ENCODE peak calls at places on chromosomes 12 and 14, in six cellular contexts. J is IMR-90, L is H9, M is neuronal stem cell, B is H1, N is trophoblast cell. P is an unnamed sample.

GRCh38 chr14:71005076-71005475 is 97.8 kb downstream of the PCNX1 start:
- DNase-seq in N (no peak), J (no peak), L (no peak), M (no peak), B (no peak), P (no peak)

GRCh38 chr12:103369929-103370328 is 125.8 kb downstream of the C12orf42 start:
- DNase-seq in N (no peak), M (no peak), J (no peak), L (no peak), B (no peak), P (no peak)

GRCh38 chr12:43336962-43337555 is 214.9 kb downstream of the ADAMTS20 start:
- DNase-seq in J (peak), N (no peak), L (no peak), B (no peak), M (no peak), P (peak)

GRCh38 chr14:59897757-59898383 is 22.1 kb upstream of the LRRC9 start:
- DNase-seq in L (peak), M (no peak), J (no peak), N (peak), B (peak), P (no peak)

GRCh38 chr14:65434216-65434850 is 21.8 kb downstream of the FUT8 start:
- DNase-seq in N (no peak), B (no peak), L (no peak), M (no peak), J (no peak), P (no peak)

GRCh38 chr12:27055966-27056365 is 26.4 kb downstream of the C12orf71 start:
- DNase-seq in J (no peak), M (no peak), B (no peak), L (no peak), N (peak), P (no peak)

GRCh38 chr14:98835825-98836100 is 436.2 kb downstream of the BCL11B start:
- DNase-seq in J (no peak), M (no peak), L (peak), B (no peak), N (no peak), P (no peak)

GRCh38 chr12:130438243-130438620 is 100.5 kb downstream of the PIWIL1 start:
- DNase-seq in J (no peak), M (no peak), N (no peak), B (no peak), L (no peak), P (no peak)

GRCh38 chr12:113061061-113061694 is 4.6 kb downstream of the DTX1 start:
- DNase-seq in M (no peak), J (no peak), L (peak), B (no peak), N (no peak), P (no peak)

GRCh38 chr12:56081393-56082347 is 1.7 kb downstream of the ERBB3 start:
- DNase-seq in N (no peak), M (no peak), L (no peak), J (no peak), B (no peak), P (no peak)

GRCh38 chr14:74425525-74426201 is 347 bp downstream of the SYNDIG1L start:
- DNase-seq in L (peak), B (no peak), N (peak), M (peak), J (no peak), P (peak)

GRCh38 chr14:56295743-56296142 is 177.5 kb downstream of the PELI2 start:
- DNase-seq in J (no peak), N (no peak), L (no peak), B (no peak), M (no peak), P (no peak)

GRCh38 chr12:110922652-110923051 is 2.3 kb upstream of the MYL2 start:
- DNase-seq in N (no peak), J (no peak), M (no peak), L (no peak), B (no peak), P (no peak)

DNA sequence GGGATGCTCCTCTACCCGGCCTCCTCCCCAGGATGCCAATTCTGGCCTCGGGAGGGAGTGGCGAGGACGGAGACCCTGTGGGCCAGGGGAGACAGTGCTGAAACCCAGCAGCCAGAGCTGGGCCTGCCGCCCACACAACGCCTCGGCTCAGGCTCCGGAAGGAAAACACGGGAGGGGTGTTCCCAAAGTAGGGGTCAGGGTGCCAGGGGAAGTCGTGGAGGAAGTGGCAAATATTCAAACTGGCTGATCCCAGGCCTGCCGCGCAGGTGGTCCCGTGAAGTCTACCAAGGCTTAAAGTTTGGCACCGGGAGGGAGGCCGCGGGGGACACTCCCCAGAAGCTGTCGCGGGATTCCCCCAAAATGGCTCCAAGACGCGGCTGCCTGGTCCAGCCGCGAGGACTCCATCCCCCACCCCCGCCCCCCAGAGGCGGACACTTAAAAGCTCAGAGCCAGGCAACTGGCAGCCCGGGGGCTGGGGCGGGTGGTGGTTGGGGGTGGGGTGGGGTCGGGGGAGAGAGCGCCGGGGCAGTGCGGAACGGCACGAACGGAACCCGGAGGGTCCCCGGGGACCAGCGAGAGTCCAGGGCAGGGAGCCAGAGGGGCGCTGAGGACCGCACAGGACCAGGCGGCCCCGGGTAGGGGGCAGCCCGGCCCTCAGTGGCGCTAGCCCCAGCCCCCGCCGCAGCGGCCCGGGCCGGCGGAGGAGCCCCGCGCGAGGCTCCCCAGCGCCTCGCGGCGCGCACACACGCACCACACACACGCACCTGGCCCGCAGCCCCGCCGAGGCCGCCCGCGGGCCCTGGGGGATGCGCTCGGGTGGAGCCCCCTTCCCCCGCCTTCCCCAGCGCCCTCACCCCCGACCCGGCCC is 20.0 kb downstream of the BEGAIN start:
- DNase-seq in J (no peak), N (no peak), M (no peak), B (no peak), L (no peak), P (no peak)
- H3K14ac ChIP-seq in J (no peak), N (no peak), M (peak), B (no peak), L (no peak), P (no peak)

GRCh38 chr14:103058209-103059055 is 1.1 kb upstream of the CDC42BPB start:
- DNase-seq in L (no peak), J (peak), B (no peak), M (no peak), N (no peak), P (peak)

GRCh38 chr14:103055693-103056092 is 1.7 kb downstream of the CDC42BPB start:
- DNase-seq in N (no peak), L (no peak), B (no peak), M (no peak), J (peak), P (peak)

GRCh38 chr14:103057028-103057371 is 349 bp downstream of the CDC42BPB start:
- DNase-seq in N (no peak), J (no peak), M (no peak), L (no peak), B (no peak), P (peak)

GRCh38 chr14:103057372-103058208 is at the start of gene CDC42BPB:
- DNase-seq in M (peak), N (peak), J (peak), B (peak), L (peak), P (peak)

GRCh38 chr14:103056322-103057027 is 874 bp downstream of the CDC42BPB start:
- DNase-seq in M (no peak), L (peak), B (no peak), N (no peak), J (peak), P (peak)
- H3K4ac ChIP-seq in M (peak), L (no peak), B (peak), N (peak), J (peak), P (peak)

GRCh38 chr14:104992501-104992900 is 6.9 kb downstream of the CLBA1 start:
- DNase-seq in M (no peak), J (no peak), B (no peak), L (no peak), N (no peak), P (no peak)
- H3K14ac ChIP-seq in M (no peak), J (no peak), B (no peak), L (no peak), N (no peak), P (no peak)

GRCh38 chr12:81412940-81413339 is 335.1 kb downstream of the ACSS3 start:
- DNase-seq in N (no peak), B (no peak), J (no peak), M (no peak), L (no peak), P (no peak)
- H3K4ac ChIP-seq in N (no peak), B (no peak), J (no peak), M (no peak), L (no peak), P (no peak)

GRCh38 chr14:35900741-35901140 is 74.6 kb downstream of the BRMS1L start:
- DNase-seq in J (no peak), N (no peak), M (no peak), L (no peak), B (no peak), P (no peak)
- H3K14ac ChIP-seq in J (no peak), N (no peak), M (no peak), L (no peak), B (no peak), P (no peak)

GRCh38 chr14:20682435-20683124 is 1.8 kb upstream of the RNASE4 start:
- DNase-seq in N (peak), J (peak), L (peak), M (peak), B (no peak), P (peak)
- H3K4ac ChIP-seq in N (peak), J (peak), L (no peak), M (no peak), B (peak), P (peak)

GRCh38 chr12:121637231-121637914 is 11.0 kb downstream of the ORAI1 start:
- DNase-seq in M (no peak), J (no peak), L (peak), B (no peak), N (no peak), P (no peak)
- H3K14ac ChIP-seq in M (no peak), J (no peak), L (peak), B (no peak), N (no peak), P (no peak)

GRCh38 chr12:62762645-62763044 is 172.3 kb downstream of the PPM1H start:
- DNase-seq in N (no peak), M (no peak), L (no peak), J (no peak), B (no peak), P (no peak)
- H3K4ac ChIP-seq in N (no peak), M (no peak), L (no peak), J (no peak), B (no peak), P (no peak)

GRCh38 chr14:96997996-96998395 is 200.8 kb downstream of the VRK1 start:
- DNase-seq in B (no peak), M (no peak), J (no peak), L (no peak), N (no peak), P (no peak)
- H3K14ac ChIP-seq in B (no peak), M (no peak), J (no peak), L (peak), N (no peak), P (no peak)